ENCODE peak calls at places on chromosomes 4 and X, in five cellular contexts. One of them, this sample, is unnamed.

GRCh38 chrX:44253573-44253942 is 89.9 kb downstream of the EFHC2 start:
- DNase-seq in mesenchymal stem cell: no peak
- DNase-seq in H1: no peak
- DNase-seq in mesendoderm: no peak
- DNase-seq in H9: no peak
- DNase-seq in this sample: no peak

GRCh38 chrX:19904778-19905367 is 17.5 kb upstream of the SH3KBP1 start:
- DNase-seq in mesenchymal stem cell: peak; percentile 45
- DNase-seq in H9: no peak
- DNase-seq in H1: no peak
- DNase-seq in mesendoderm: peak; percentile 72
- DNase-seq in this sample: no peak

GRCh38 chr4:95590615-95591014 is 41.8 kb upstream of the UNC5C start:
- DNase-seq in mesenchymal stem cell: no peak
- DNase-seq in H9: no peak
- DNase-seq in H1: no peak
- DNase-seq in mesendoderm: no peak
- DNase-seq in this sample: no peak

GRCh38 chrX:26262121-26262523 is 46.2 kb downstream of the MAGEB5 start:
- DNase-seq in H1: no peak
- DNase-seq in H9: no peak
- DNase-seq in mesendoderm: peak; percentile 78
- DNase-seq in mesenchymal stem cell: no peak
- DNase-seq in this sample: no peak

GRCh38 chrX:107706309-107706708 is 69.3 kb downstream of the TSC22D3 start:
- DNase-seq in mesenchymal stem cell: no peak
- DNase-seq in H1: no peak
- DNase-seq in H9: no peak
- DNase-seq in mesendoderm: no peak
- DNase-seq in this sample: no peak

GRCh38 chrX:44937606-44938005 is 64.6 kb downstream of the KDM6A start:
- DNase-seq in H9: no peak
- DNase-seq in mesenchymal stem cell: no peak
- DNase-seq in H1: no peak
- DNase-seq in mesendoderm: no peak
- DNase-seq in this sample: no peak

GRCh38 chr4:101162990-101163380 is 184.3 kb downstream of the PPP3CA start:
- DNase-seq in mesendoderm: no peak
- DNase-seq in H9: no peak
- DNase-seq in mesenchymal stem cell: no peak
- DNase-seq in H1: no peak
- DNase-seq in this sample: no peak

GRCh38 chrX:14050704-14051103 is 21.0 kb upstream of the GEMIN8 start:
- DNase-seq in H9: no peak
- DNase-seq in mesendoderm: no peak
- DNase-seq in mesenchymal stem cell: peak; percentile 27
- DNase-seq in H1: no peak
- DNase-seq in this sample: no peak

GRCh38 chrX:103733017-103733416 is 22.3 kb downstream of the TMEM31 start:
- DNase-seq in H9: no peak
- DNase-seq in H1: no peak
- DNase-seq in mesendoderm: no peak
- DNase-seq in mesenchymal stem cell: no peak
- DNase-seq in this sample: no peak

GRCh38 chr4:96145671-96146070 is 305.8 kb downstream of the PDHA2 start:
- DNase-seq in mesenchymal stem cell: peak; percentile 45
- DNase-seq in H1: no peak
- DNase-seq in H9: no peak
- DNase-seq in mesendoderm: no peak
- DNase-seq in this sample: no peak

GRCh38 chr4:37243722-37244582 is 591 bp upstream of the NWD2 start:
- DNase-seq in mesendoderm: peak; percentile 70
- DNase-seq in H1: peak; percentile 83
- DNase-seq in mesenchymal stem cell: peak; percentile 3
- DNase-seq in H9: peak; percentile 80
- DNase-seq in this sample: peak; percentile 36

GRCh38 chr4:54958236-54958635 is 167.2 kb downstream of the KDR start:
- DNase-seq in mesendoderm: no peak
- DNase-seq in H9: no peak
- DNase-seq in mesenchymal stem cell: peak; percentile 24
- DNase-seq in H1: no peak
- DNase-seq in this sample: no peak

GRCh38 chr4:168832746-168833575 is 177.1 kb downstream of the CBR4 start:
- DNase-seq in mesenchymal stem cell: peak; percentile 54
- DNase-seq in mesendoderm: peak; percentile 71
- DNase-seq in H9: peak; percentile 71
- DNase-seq in H1: peak; percentile 80
- DNase-seq in this sample: no peak

GRCh38 chrX:72273718-72274117 is 3.3 kb downstream of the RPS4X start:
- DNase-seq in H1: no peak
- DNase-seq in H9: no peak
- DNase-seq in mesenchymal stem cell: no peak
- DNase-seq in mesendoderm: no peak
- DNase-seq in this sample: no peak

GRCh38 chr4:184785813-184786212 is 40.0 kb downstream of the ACSL1 start:
- DNase-seq in H9: no peak
- DNase-seq in mesendoderm: no peak
- DNase-seq in mesenchymal stem cell: no peak
- DNase-seq in H1: no peak
- DNase-seq in this sample: no peak

GRCh38 chr4:184787766-184788503 is 37.8 kb downstream of the ACSL1 start:
- DNase-seq in H9: no peak
- DNase-seq in mesenchymal stem cell: no peak
- DNase-seq in mesendoderm: no peak
- DNase-seq in H1: no peak
- DNase-seq in this sample: no peak

GRCh38 chr4:184778325-184778724 is 44.4 kb upstream of the CENPU start:
- DNase-seq in mesenchymal stem cell: no peak
- DNase-seq in H9: no peak
- DNase-seq in H1: no peak
- DNase-seq in mesendoderm: no peak
- DNase-seq in this sample: no peak

GRCh38 chr4:184784628-184785257 is 41.0 kb downstream of the ACSL1 start:
- DNase-seq in mesendoderm: no peak
- DNase-seq in mesenchymal stem cell: no peak
- DNase-seq in H1: no peak
- DNase-seq in H9: no peak
- DNase-seq in this sample: no peak

DNA sequence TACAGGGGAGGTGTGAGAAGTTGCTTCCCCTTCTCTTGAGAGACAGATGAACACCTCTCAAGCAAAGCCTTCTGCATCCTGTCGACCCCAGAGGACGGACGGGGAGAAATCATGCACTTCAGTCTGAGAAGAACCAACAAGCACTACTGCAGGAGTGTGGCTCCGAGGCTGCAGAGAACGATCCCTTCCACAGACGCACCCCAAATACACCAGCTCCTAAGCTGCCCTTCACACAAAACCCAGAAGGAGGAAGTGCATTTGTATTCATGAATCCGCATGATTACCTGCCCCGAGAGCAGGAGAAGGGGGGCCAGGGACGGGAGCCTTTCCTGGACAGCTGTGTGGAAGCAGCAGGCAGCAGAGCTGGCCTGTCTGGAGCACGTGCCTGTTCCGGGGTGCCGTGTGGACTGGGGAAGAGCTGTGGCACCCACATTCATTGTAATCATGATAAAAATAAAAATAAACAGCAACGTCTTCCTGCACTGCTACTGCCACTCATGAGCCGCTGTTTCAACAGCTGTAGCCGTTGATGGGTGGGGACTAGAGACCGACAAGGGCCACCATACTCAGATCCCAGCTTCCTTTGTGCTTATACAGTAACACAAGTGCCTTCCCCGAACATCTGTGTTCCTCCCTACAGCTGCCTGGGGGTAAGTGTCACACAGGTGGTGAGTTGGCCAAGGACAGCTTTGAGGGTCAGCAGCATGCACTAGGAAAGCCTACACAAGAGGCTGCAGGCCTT is 42.9 kb downstream of the ACSL1 start:
- DNase-seq in H9: no peak
- DNase-seq in mesendoderm: no peak
- DNase-seq in H1: no peak
- DNase-seq in mesenchymal stem cell: no peak
- DNase-seq in this sample: no peak
- H3K23ac ChIP-seq in H9: no peak overlapping the region
- H3K23ac ChIP-seq in mesendoderm: no peak overlapping the region
- H3K23ac ChIP-seq in H1: no peak overlapping the region
- H3K23ac ChIP-seq in mesenchymal stem cell: no peak overlapping the region
- H3K23ac ChIP-seq in this sample: no peak overlapping the region

DNA sequence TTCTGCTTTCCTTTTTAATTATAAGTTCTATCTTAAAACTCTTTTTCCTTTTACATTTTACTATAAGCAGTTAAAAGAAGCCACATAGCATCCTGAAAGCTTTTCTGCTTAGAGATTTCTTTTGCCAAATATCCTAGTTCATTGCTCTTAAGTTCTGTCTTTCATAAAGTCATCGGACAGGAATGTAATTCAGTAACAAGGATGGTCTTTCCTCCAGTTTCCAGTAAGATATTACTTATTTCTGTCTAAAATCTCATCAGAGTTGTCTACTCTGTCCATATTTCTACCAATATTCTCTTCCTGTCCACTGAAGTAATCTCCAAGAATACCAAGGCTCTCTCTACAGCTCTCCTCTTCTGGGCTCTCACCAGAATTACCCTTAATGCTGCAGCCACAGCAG is 37.5 kb upstream of the ADH1C start:
- DNase-seq in H9: no peak
- DNase-seq in mesendoderm: no peak
- DNase-seq in mesenchymal stem cell: no peak
- DNase-seq in H1: no peak
- DNase-seq in this sample: no peak
- H3K23ac ChIP-seq in H9: no peak overlapping the region
- H3K23ac ChIP-seq in mesendoderm: no peak overlapping the region
- H3K23ac ChIP-seq in mesenchymal stem cell: no peak overlapping the region
- H3K23ac ChIP-seq in H1: no peak overlapping the region
- H3K23ac ChIP-seq in this sample: no peak overlapping the region

DNA sequence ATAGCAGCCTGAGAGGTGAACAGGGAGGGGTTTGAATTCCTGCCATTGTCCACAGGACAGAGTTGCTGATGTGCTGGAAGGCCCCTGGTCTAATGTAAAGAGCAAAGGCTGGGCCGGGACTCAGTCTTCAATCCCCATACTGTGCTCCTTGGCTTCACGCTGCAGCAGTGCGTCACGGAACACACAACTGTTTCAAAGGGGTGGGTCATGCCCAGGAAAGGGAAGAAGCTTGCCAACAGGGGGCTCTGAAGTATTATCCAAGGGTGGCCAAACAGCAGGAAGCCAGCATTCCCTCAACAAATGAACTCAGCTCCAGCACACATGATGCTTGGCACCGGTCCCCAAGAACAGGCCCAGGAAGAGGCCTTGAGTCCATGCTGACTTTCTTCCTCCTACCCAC is 122.5 kb downstream of the NFKB1 start:
- DNase-seq in mesendoderm: peak; percentile 67
- DNase-seq in H9: peak; percentile 41
- DNase-seq in H1: peak; percentile 54
- DNase-seq in mesenchymal stem cell: peak; percentile 52
- DNase-seq in this sample: no peak
- H3K23ac ChIP-seq in mesendoderm: no peak overlapping the region
- H3K23ac ChIP-seq in H9: no peak overlapping the region
- H3K23ac ChIP-seq in H1: no peak overlapping the region
- H3K23ac ChIP-seq in mesenchymal stem cell: no peak overlapping the region
- H3K23ac ChIP-seq in this sample: no peak overlapping the region

DNA sequence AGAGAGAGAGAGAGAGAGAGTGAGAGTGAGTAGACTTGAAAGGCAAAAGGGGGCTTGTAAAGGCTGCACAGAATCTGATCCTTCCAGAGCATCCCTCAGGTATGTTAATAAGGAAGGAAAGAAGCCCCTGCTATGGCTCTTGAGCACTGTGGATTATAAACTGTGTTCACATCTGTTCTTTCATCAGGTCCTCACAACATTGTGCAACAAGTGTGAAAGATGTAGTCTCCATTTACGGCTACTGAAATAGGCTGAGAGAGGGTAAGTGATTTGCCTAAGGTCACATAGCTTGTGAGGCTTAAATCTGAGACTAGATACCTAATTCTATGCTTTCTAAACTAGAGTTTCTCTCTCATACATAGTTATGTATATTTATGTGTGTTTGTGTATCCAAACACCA is 15.2 kb upstream of the PGRMC2 start:
- DNase-seq in H9: no peak
- DNase-seq in H1: no peak
- DNase-seq in mesenchymal stem cell: peak; percentile 31
- DNase-seq in mesendoderm: no peak
- DNase-seq in this sample: no peak
- H3K23ac ChIP-seq in H9: no peak overlapping the region
- H3K23ac ChIP-seq in H1: no peak overlapping the region
- H3K23ac ChIP-seq in mesenchymal stem cell: no peak overlapping the region
- H3K23ac ChIP-seq in mesendoderm: no peak overlapping the region
- H3K23ac ChIP-seq in this sample: no peak overlapping the region

GRCh38 chr4:159370316-159370715 is 267.4 kb downstream of the RAPGEF2 start:
- DNase-seq in mesenchymal stem cell: no peak
- DNase-seq in H9: no peak
- DNase-seq in mesendoderm: peak; percentile 45
- DNase-seq in H1: no peak
- DNase-seq in this sample: no peak

GRCh38 chr4:159368320-159368719 is 265.4 kb downstream of the RAPGEF2 start:
- DNase-seq in H1: no peak
- DNase-seq in mesenchymal stem cell: no peak
- DNase-seq in H9: no peak
- DNase-seq in mesendoderm: no peak
- DNase-seq in this sample: no peak

GRCh38 chr4:159367421-159368105 is 264.7 kb downstream of the RAPGEF2 start:
- DNase-seq in H9: no peak
- DNase-seq in mesenchymal stem cell: no peak
- DNase-seq in mesendoderm: no peak
- DNase-seq in H1: no peak
- DNase-seq in this sample: no peak

GRCh38 chr4:159369256-159369655 is 266.4 kb downstream of the RAPGEF2 start:
- DNase-seq in H1: no peak
- DNase-seq in mesenchymal stem cell: no peak
- DNase-seq in mesendoderm: no peak
- DNase-seq in H9: no peak
- DNase-seq in this sample: no peak

DNA sequence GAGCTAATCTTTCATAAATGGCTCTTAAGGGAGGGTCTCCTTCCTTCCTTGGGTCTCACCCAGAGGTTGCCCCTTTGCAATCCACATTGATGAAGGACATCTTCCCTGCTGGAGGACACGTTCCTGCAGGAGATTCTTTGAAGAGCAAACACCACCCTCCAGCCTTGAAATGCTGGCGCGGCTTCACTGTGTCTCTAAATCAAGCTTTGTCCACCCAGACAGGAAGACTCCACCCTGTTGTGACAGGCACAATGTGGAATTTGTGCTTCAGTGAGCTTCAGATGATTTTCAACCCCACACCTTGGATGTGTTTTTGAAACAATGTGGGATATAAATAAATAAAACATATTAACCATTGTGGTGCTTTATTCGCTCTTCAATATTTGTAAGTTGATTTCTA is 264.1 kb downstream of the RAPGEF2 start:
- DNase-seq in H9: no peak
- DNase-seq in mesendoderm: peak; percentile 16
- DNase-seq in H1: no peak
- DNase-seq in mesenchymal stem cell: no peak
- DNase-seq in this sample: no peak
- H3K23ac ChIP-seq in H9: no peak overlapping the region
- H3K23ac ChIP-seq in mesendoderm: peak overlapping the region; percentile 74
- H3K23ac ChIP-seq in H1: no peak overlapping the region
- H3K23ac ChIP-seq in mesenchymal stem cell: no peak overlapping the region
- H3K23ac ChIP-seq in this sample: no peak overlapping the region